ENCODE peak calls at places on chromosomes 2 and 18, in six cellular contexts. Y, T, B, D, J and V are unnamed samples. For H3K4me1, the result is how much of the 10 kb centered on the place peaks cover.

GRCh38 chr2:220556658-220557057 is 929.2 kb downstream of the SLC4A3 start:
- DNase-seq in T (peak), D (no peak), B (no peak), J (no peak), Y (no peak), V (no peak)

GRCh38 chr2:96316999-96317398 is 8.1 kb upstream of the ITPRIPL1 start:
- DNase-seq in T (no peak), Y (no peak), J (no peak), B (no peak), D (no peak), V (no peak)

GRCh38 chr18:25587545-25587944 is 235.6 kb upstream of the ZNF521 start:
- DNase-seq in J (no peak), T (no peak), B (no peak), D (no peak), Y (no peak), V (no peak)

GRCh38 chr2:78262713-78263375 is 740.7 kb upstream of the LRRTM4 start:
- DNase-seq in T (no peak), Y (no peak), B (no peak), J (no peak), D (no peak), V (no peak)

GRCh38 chr2:217014298-217015116 is 154.6 kb upstream of the TNP1 start:
- DNase-seq in B (no peak), D (no peak), Y (no peak), T (no peak), J (no peak), V (no peak)

GRCh38 chr2:26324903-26325302 is 21.0 kb upstream of the SELENOI start:
- DNase-seq in T (peak), B (no peak), Y (no peak), J (no peak), D (no peak), V (no peak)

GRCh38 chr18:59042477-59042842 is 97.2 kb upstream of the SEC11C start:
- DNase-seq in D (no peak), B (no peak), T (no peak), Y (no peak), J (no peak), V (no peak)

GRCh38 chr18:24914148-24914525 is 437.8 kb downstream of the ZNF521 start:
- DNase-seq in D (no peak), J (no peak), B (no peak), Y (no peak), T (no peak), V (no peak)

GRCh38 chr18:44041553-44042418 is 638.9 kb upstream of the SETBP1 start:
- DNase-seq in T (no peak), D (no peak), B (no peak), J (no peak), Y (no peak), V (no peak)

DNA sequence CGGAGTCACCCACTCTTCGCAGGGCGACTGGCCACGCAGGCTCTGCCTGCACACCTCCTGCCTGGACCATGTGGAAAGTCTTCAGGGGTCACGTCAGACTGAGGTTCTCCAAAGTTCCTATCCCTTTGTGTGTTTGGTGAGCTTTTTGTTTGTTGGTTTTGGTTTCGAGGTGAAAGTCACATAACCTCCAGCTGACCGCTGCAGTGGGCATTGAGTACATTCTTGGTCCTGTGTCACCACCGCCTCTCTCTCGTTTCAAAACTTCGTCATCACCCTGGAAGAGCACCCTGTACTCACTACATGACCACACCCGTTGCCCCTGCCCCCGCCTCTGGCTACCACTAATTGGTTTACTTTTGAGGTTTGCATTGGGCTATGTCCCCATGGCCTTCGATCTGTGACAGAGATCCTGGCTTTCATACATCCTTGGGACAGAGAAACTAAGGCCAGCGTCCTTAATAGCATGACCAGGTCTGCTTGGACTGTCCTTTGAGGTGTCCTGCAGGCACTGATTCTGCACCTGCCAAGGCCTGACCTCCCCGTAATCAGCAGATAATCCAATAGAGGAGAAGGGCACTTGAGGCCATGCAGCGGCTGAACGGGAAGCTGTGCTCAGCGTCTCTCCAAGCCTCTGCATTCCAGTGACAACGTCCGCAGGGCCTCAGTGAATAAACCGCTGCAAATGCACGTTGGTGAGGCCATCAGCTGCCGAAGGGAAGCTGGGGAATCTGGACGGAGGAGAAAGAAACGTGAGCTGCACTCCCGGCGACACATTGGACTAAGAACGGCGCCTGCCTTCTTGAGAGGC is 46.8 kb downstream of the SH3BP4 start:
- DNase-seq in T (no peak), Y (no peak), D (no peak), B (no peak), J (no peak), V (no peak)
- H3K4me1 ChIP-seq in T (under half), Y (half or more), D (under half), B (under half), J (under half), V (under half)

GRCh38 chr18:26863921-26864497 is 1.5 kb downstream of the AQP4 start:
- DNase-seq in B (peak), D (no peak), J (no peak), Y (no peak), T (no peak), V (no peak)

GRCh38 chr18:26865557-26865956 is at the start of gene AQP4:
- DNase-seq in T (no peak), B (peak), J (no peak), D (no peak), Y (no peak), V (peak)

GRCh38 chr18:26863122-26863879 is 2.2 kb downstream of the AQP4 start:
- DNase-seq in J (no peak), B (peak), T (no peak), D (no peak), Y (peak), V (peak)

GRCh38 chr18:26862084-26862483 is 3.4 kb downstream of the AQP4 start:
- DNase-seq in D (no peak), T (no peak), Y (no peak), J (no peak), B (no peak), V (no peak)

GRCh38 chr18:26864658-26865057 is 849 bp downstream of the AQP4 start:
- DNase-seq in T (no peak), D (no peak), J (no peak), B (peak), Y (no peak), V (no peak)
- H3K4me3 ChIP-seq in T (no peak), D (no peak), J (no peak), B (peak), Y (no peak), V (peak)

GRCh38 chr2:28433935-28434599 is 41.4 kb downstream of the FOSL2 start:
- DNase-seq in Y (no peak), J (no peak), B (no peak), D (no peak), T (no peak), V (no peak)
- TF ChIP-seq CTCF in Y (no peak), J (no peak), B (no peak), D (no peak), T (no peak), V (no peak)

GRCh38 chr2:121649652-121650553 is 641 bp upstream of the CLASP1 start:
- DNase-seq in Y (peak), T (peak), B (peak), J (peak), D (peak), V (peak)
- H3K4me1 ChIP-seq in Y (under half), T (under half), B (under half), J (under half), D (under half), V (under half)